ENCODE peak calls at places on chromosomes 11 and 22, in four cellular contexts. J, D, Z and H are unnamed samples.

GRCh38 chr11:7490535-7490934 is 5.2 kb downstream of the OLFML1 start:
- DNase-seq in J (no peak), D (no peak), Z (no peak), H (no peak)

GRCh38 chr22:39369186-39369585 is 19.4 kb downstream of the SYNGR1 start:
- DNase-seq in J (no peak), D (no peak), Z (no peak), H (no peak)

GRCh38 chr11:57095417-57095816 is 86.3 kb upstream of the LRRC55 start:
- DNase-seq in J (no peak), D (no peak), Z (no peak), H (no peak)

GRCh38 chr11:75450826-75451783 is 18.1 kb upstream of the KLHL35 start:
- DNase-seq in J (no peak), D (no peak), Z (peak; percentile 79), H (no peak)

GRCh38 chr11:129249351-129249750 is 57.2 kb upstream of the ARHGAP32 start:
- DNase-seq in J (no peak), D (no peak), Z (no peak), H (no peak)

GRCh38 chr11:83648610-83649467 is 362.7 kb upstream of the CCDC90B start:
- DNase-seq in J (no peak), D (no peak), Z (no peak), H (no peak)

GRCh38 chr11:119704849-119705248 is 24.2 kb downstream of the NECTIN1 start:
- DNase-seq in J (no peak), D (no peak), Z (no peak), H (no peak)

GRCh38 chr22:46002757-46003270 is 25.9 kb upstream of the WNT7B start:
- DNase-seq in J (peak; percentile 68), D (no peak), Z (no peak), H (peak; percentile 83)

GRCh38 chr22:31106001-31106571 is 1.3 kb downstream of the SELENOM start:
- DNase-seq in J (peak; percentile 65), D (no peak), Z (no peak), H (no peak)

GRCh38 chr11:95230054-95231034 is 658 bp downstream of the SESN3 start:
- DNase-seq in J (no peak), D (peak; percentile 64), Z (peak; percentile 32), H (peak; percentile 75)

GRCh38 chr22:34973926-34974325 is 92.0 kb upstream of the ISX start:
- DNase-seq in J (no peak), D (no peak), Z (no peak), H (no peak)

GRCh38 chr22:25845985-25846745 is 104.2 kb downstream of the MYO18B start:
- DNase-seq in J (no peak), D (no peak), Z (no peak), H (no peak)

GRCh38 chr22:25847451-25847850 is 105.5 kb downstream of the MYO18B start:
- DNase-seq in J (no peak), D (no peak), Z (no peak), H (no peak)

GRCh38 chr22:25843660-25844275 is 101.8 kb downstream of the MYO18B start:
- DNase-seq in J (peak; percentile 41), D (no peak), Z (no peak), H (no peak)

GRCh38 chr22:25841775-25842174 is 99.8 kb downstream of the MYO18B start:
- DNase-seq in J (no peak), D (no peak), Z (no peak), H (no peak)

DNA sequence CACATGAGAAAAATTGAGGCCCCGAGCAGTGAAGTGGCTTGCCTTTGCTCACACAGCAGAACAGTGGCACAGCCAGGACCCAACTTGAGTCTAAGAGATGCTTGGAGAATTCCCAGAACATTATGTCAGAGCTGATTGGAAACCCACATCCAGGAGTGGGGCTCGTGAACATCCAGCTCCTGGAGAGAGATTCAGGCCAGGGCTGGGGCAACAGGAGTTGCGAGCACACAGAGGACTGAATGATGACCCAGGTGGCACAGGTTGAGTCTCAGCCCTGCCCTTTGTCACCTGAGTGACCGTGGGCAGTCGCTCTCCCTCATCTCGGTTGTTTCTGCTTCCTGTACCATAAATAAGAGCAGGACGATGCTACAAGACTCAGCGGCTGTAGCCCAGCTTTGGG is 102.6 kb downstream of the MYO18B start:
- DNase-seq in J (no peak), D (no peak), Z (no peak), H (no peak)
- H3K9me3 ChIP-seq in J (no peaks in the 10 kb centered on the region), D (no peaks in the 10 kb centered on the region), Z (no peaks in the 10 kb centered on the region), H (no peaks in the 10 kb centered on the region)

GRCh38 chr22:27107005-27107404 is 449.6 kb downstream of the MIAT start:
- DNase-seq in J (no peak), D (no peak), Z (no peak), H (no peak)

GRCh38 chr22:27105142-27106025 is 448.0 kb downstream of the MIAT start:
- DNase-seq in J (no peak), D (no peak), Z (no peak), H (peak; percentile 86)

GRCh38 chr22:27108425-27109114 is 451.2 kb downstream of the MIAT start:
- DNase-seq in J (no peak), D (no peak), Z (no peak), H (peak; percentile 71)

GRCh38 chr22:27110985-27111451 is 453.6 kb downstream of the MIAT start:
- DNase-seq in J (no peak), D (no peak), Z (peak; percentile 32), H (no peak)

DNA sequence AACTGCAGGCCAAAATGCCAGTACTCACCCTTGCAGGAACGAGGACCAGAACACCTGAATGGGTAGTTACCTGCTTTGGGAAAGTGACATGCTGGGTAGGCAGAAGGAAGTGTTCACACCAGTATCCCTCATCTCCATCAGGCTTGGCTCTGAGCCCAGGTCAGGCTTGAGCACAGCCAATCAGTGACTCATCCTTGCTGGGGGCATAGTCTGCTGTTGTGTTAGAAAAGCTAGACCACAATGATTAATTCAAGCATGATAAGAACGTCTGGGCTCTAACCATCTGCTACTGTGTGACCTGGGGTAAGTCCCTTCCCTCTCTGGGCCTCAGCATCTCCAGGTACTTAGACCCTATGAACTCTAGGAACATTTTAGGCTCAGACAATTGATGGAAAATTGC is 450.4 kb downstream of the MIAT start:
- DNase-seq in J (no peak), D (no peak), Z (no peak), H (peak; percentile 83)
- H3K27ac ChIP-seq in J (no peak overlapping the region), D (no peak overlapping the region), Z (no peak overlapping the region), H (peak overlapping the region; percentile 69)

DNA sequence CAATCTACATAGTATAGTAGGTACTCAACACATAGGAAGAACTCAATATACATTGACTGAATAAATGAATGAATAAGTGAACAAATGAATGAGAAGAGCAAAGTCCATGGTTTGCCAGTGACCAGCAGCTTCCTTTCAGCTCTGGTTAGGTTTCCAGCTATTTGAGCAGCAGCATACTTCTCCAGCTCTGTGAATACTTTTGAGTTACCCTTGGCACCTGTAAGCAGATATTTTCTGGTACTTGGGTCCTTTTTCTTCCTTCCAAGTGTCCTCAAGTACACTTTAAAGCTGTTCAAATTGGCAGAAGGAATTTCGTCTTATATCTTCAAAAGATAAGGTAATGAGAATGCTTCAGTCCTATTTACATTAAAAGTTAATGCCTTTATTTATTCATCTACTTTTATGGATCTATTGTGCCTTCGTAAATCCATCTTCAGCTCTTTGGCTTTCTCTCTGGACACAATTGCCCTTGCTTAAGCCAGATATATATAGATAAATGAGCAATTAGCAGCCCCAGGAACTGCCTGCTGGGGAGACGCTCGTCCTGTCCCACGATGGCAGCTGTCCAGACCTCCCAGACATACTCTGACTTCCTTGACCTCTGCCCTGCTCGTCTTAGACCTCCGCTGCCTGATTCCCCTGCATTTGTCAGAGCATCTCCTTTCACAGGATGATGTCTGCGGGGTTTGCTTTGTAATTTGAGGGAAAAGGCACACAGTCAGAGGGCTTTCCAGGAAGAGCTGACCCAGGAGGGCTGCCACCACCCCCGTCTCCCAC is 926.3 kb downstream of the OPCML start:
- DNase-seq in J (no peak), D (no peak), Z (no peak), H (no peak)
- H3K9me3 ChIP-seq in J (no peaks in the 10 kb centered on the region), D (no peaks in the 10 kb centered on the region), Z (no peaks in the 10 kb centered on the region), H (no peaks in the 10 kb centered on the region)

GRCh38 chr11:111285205-111286079 is 12.9 kb upstream of the POU2AF3 start:
- DNase-seq in J (no peak), D (no peak), Z (no peak), H (no peak)

GRCh38 chr11:111282663-111283062 is 15.7 kb upstream of the POU2AF3 start:
- DNase-seq in J (no peak), D (no peak), Z (no peak), H (no peak)

GRCh38 chr11:111283945-111284481 is 14.3 kb upstream of the POU2AF3 start:
- DNase-seq in J (peak; percentile 81), D (no peak), Z (peak; percentile 46), H (no peak)
- H3K27ac ChIP-seq in J (no peak overlapping the region), D (no peak overlapping the region), Z (no peak overlapping the region), H (no peak overlapping the region)

DNA sequence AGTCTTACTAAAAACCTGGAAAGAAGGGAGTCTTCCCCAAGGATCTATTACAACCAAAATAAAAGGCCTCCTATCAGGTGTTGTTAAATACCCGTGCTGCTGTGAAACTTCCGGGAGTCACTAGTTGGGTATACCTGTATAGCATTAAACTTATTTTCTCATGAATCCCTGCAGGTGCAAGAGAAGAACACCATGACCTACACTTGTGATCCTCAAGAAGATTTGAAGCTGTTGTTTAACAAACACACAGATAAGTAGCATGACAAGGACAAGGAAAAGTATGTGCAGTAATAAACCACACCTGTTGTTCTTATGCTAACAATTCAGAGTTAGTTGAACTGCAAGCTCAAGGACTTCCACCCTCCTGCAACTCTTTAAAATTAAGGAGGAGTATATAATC is 12.0 kb downstream of the OR4C45 start:
- DNase-seq in J (no peak), D (no peak), Z (no peak), H (no peak)
- H3K9me3 ChIP-seq in J (peaks cover 8% of the 10 kb centered on the region), D (no peaks in the 10 kb centered on the region), Z (peaks cover 54% of the 10 kb centered on the region), H (no peaks in the 10 kb centered on the region)

GRCh38 chr11:61974766-61975631 is 7.6 kb upstream of the FTH1 start:
- DNase-seq in J (peak; percentile 40), D (no peak), Z (no peak), H (no peak)

GRCh38 chr11:61976813-61977475 is 9.5 kb upstream of the FTH1 start:
- DNase-seq in J (peak; percentile 44), D (no peak), Z (no peak), H (no peak)

GRCh38 chr11:61976420-61976800 is 9.0 kb upstream of the FTH1 start:
- DNase-seq in J (peak; percentile 21), D (no peak), Z (no peak), H (no peak)

GRCh38 chr11:61973603-61974162 is 6.2 kb upstream of the FTH1 start:
- DNase-seq in J (peak; percentile 79), D (no peak), Z (no peak), H (no peak)

GRCh38 chr11:61975638-61976419 is 8.4 kb upstream of the FTH1 start:
- DNase-seq in J (peak; percentile 43), D (no peak), Z (no peak), H (no peak)
- H3K27ac ChIP-seq in J (peak overlapping the region; percentile 47), D (no peak overlapping the region), Z (no peak overlapping the region), H (no peak overlapping the region)

DNA sequence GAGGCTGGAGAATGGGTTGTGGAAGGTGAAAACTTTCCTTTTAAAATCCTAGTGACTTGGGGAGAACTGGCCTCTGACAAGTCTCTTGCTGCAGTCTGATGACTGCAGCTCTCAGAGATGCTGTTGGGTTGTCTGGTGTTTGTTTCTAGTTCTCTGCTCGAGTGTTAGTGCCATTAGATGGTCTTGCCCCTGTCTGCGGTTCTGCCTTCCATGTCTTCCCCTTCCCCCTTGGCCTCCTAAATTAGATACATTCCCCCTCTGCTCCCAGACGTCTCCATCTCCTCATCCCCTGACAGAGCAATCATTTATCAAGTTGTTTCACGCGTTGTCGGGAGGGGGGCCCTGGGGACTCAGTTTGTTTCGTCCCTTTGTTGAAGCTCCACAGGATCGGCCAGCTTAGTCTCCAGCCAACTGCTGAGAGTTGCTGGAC is 67.7 kb downstream of the CECR2 start:
- DNase-seq in J (no peak), D (no peak), Z (peak; percentile 47), H (no peak)
- H3K9me3 ChIP-seq in J (no peaks in the 10 kb centered on the region), D (no peaks in the 10 kb centered on the region), Z (no peaks in the 10 kb centered on the region), H (no peaks in the 10 kb centered on the region)

GRCh38 chr22:49592780-49593501 is 234.7 kb downstream of the BRD1 start:
- DNase-seq in J (no peak), D (no peak), Z (no peak), H (no peak)
- H3K27ac ChIP-seq in J (no peak overlapping the region), D (no peak overlapping the region), Z (no peak overlapping the region), H (no peak overlapping the region)